ENCODE peak calls at places on chromosome 9, in nine cellular contexts. P is sciatic nerve; Q is activated naive CD8-positive, alpha-beta T cell treated with anti-CD3 and anti-CD28 coated beads, Interleukin-2, amount 10 ng/mL, durations not matched to agents 7 days and 5 days; D is stimulated activated naive B cell treated with anti-CD40 and anti-IgM and Interleukin-4, amounts not matched to agents 10 μg/mL and 1 μg/mL and 100 μg/mL, for 72 hours; G is Right ventricle myocardium superior; J is lower lobe of right lung; F is mucosa of descending colon; C is body of pancreas; R is CD4-positive, CD25-positive, alpha-beta regulatory T cell. I is an unnamed sample.

GRCh38 chr9:5441043-5441442 is 3.3 kb upstream of the PLGRKT start:
- ATAC-seq in P (no peak), Q (no peak), D (no peak), G (no peak), J (no peak), F (no peak), C (no peak), R (no peak), I (no peak)

GRCh38 chr9:137593176-137593575 is 2.9 kb upstream of the ZMYND19 start:
- ATAC-seq in P (no peak), Q (no peak), D (no peak), G (no peak), J (peak; percentile 63), F (no peak), C (no peak), R (no peak), I (no peak)

GRCh38 chr9:93708987-93709302 is 132.6 kb downstream of the PHF2 start:
- ATAC-seq in P (no peak), Q (no peak), D (no peak), G (no peak), J (no peak), F (no peak), C (no peak), R (no peak), I (no peak)

GRCh38 chr9:1094749-1095148 is 44.6 kb downstream of the DMRT2 start:
- ATAC-seq in P (no peak), Q (no peak), D (no peak), G (no peak), J (no peak), F (peak; percentile 98), C (no peak), R (no peak), I (no peak)

GRCh38 chr9:76820431-76820830 is 56.2 kb downstream of the PCA3 start:
- ATAC-seq in P (no peak), Q (no peak), D (no peak), G (no peak), J (no peak), F (no peak), C (no peak), R (no peak), I (no peak)

GRCh38 chr9:13082796-13083195 is 196.7 kb downstream of the MPDZ start:
- ATAC-seq in P (no peak), Q (no peak), D (no peak), G (no peak), J (no peak), F (no peak), C (no peak), R (no peak), I (no peak)

GRCh38 chr9:89779416-89779815 is 174.6 kb downstream of the GADD45G start:
- ATAC-seq in P (no peak), Q (no peak), D (no peak), G (no peak), J (no peak), F (no peak), C (no peak), R (no peak), I (no peak)

GRCh38 chr9:109403116-109403515 is 82.3 kb upstream of the EPB41L4B start:
- ATAC-seq in P (no peak), Q (no peak), D (no peak), G (no peak), J (no peak), F (no peak), C (no peak), R (no peak), I (no peak)

GRCh38 chr9:20618361-20618799 is 3.9 kb downstream of the MLLT3 start:
- ATAC-seq in P (no peak), Q (no peak), D (no peak), G (no peak), J (no peak), F (no peak), C (no peak), R (no peak), I (no peak)

I was measured in activated T-helper 17 cell treated with anti-CD3 and anti-CD28 coated beads, Interleukin-2, amount 50 U/mL, for 72 hours.